ENCODE peak calls at places on chromosomes 1 and 21, in five cellular contexts. One of them, this sample, is unnamed.
A peak's percentile ranks its signal among the peaks of the same experiment; 100 is the strongest.

GRCh38 chr1:31785020-31785946 is 21.1 kb upstream of the ADGRB2 start:
- DNase-seq in HuH-7: no peak
- DNase-seq in retina: no peak
- DNase-seq in stimulated activated CD8-positive, alpha-beta memory T cell treated with anti-CD3 and anti-CD28 coated beads, Interleukin-15, amount 100 ng/mL, for 1 hour: no peak
- DNase-seq in fibroblast of the aortic adventitia: no peak
- DNase-seq in this sample: no peak

GRCh38 chr1:24849653-24850295 is 80.3 kb downstream of the RUNX3 start:
- DNase-seq in fibroblast of the aortic adventitia: peak; percentile 39
- DNase-seq in stimulated activated CD8-positive, alpha-beta memory T cell treated with anti-CD3 and anti-CD28 coated beads, Interleukin-15, amount 100 ng/mL, for 1 hour: no peak
- DNase-seq in retina: peak; percentile 56
- DNase-seq in HuH-7: no peak
- DNase-seq in this sample: no peak

GRCh38 chr1:61005572-61006386 is 76.6 kb upstream of the NFIA start:
- DNase-seq in fibroblast of the aortic adventitia: no peak
- DNase-seq in retina: peak; percentile 63
- DNase-seq in stimulated activated CD8-positive, alpha-beta memory T cell treated with anti-CD3 and anti-CD28 coated beads, Interleukin-15, amount 100 ng/mL, for 1 hour: no peak
- DNase-seq in HuH-7: no peak
- DNase-seq in this sample: no peak

GRCh38 chr1:95366498-95366897 is 132.5 kb downstream of the RWDD3 start:
- DNase-seq in retina: no peak
- DNase-seq in HuH-7: no peak
- DNase-seq in stimulated activated CD8-positive, alpha-beta memory T cell treated with anti-CD3 and anti-CD28 coated beads, Interleukin-15, amount 100 ng/mL, for 1 hour: no peak
- DNase-seq in fibroblast of the aortic adventitia: no peak
- DNase-seq in this sample: no peak

GRCh38 chr1:109530457-109531204 is 9.0 kb upstream of the GPR61 start:
- DNase-seq in retina: no peak
- DNase-seq in stimulated activated CD8-positive, alpha-beta memory T cell treated with anti-CD3 and anti-CD28 coated beads, Interleukin-15, amount 100 ng/mL, for 1 hour: no peak
- DNase-seq in HuH-7: no peak
- DNase-seq in fibroblast of the aortic adventitia: no peak
- DNase-seq in this sample: no peak

GRCh38 chr1:170593612-170594011 is 61.6 kb downstream of the GORAB start:
- DNase-seq in retina: no peak
- DNase-seq in HuH-7: no peak
- DNase-seq in fibroblast of the aortic adventitia: peak; percentile 26
- DNase-seq in stimulated activated CD8-positive, alpha-beta memory T cell treated with anti-CD3 and anti-CD28 coated beads, Interleukin-15, amount 100 ng/mL, for 1 hour: no peak
- DNase-seq in this sample: no peak

GRCh38 chr21:45320261-45320990 is 32.7 kb upstream of the POFUT2 start:
- DNase-seq in fibroblast of the aortic adventitia: no peak
- DNase-seq in retina: peak; percentile 29
- DNase-seq in stimulated activated CD8-positive, alpha-beta memory T cell treated with anti-CD3 and anti-CD28 coated beads, Interleukin-15, amount 100 ng/mL, for 1 hour: no peak
- DNase-seq in HuH-7: no peak
- DNase-seq in this sample: no peak

GRCh38 chr1:243748706-243749283 is 101.2 kb downstream of the AKT3 start:
- DNase-seq in HuH-7: peak; percentile 65
- DNase-seq in stimulated activated CD8-positive, alpha-beta memory T cell treated with anti-CD3 and anti-CD28 coated beads, Interleukin-15, amount 100 ng/mL, for 1 hour: no peak
- DNase-seq in retina: no peak
- DNase-seq in fibroblast of the aortic adventitia: peak; percentile 89
- DNase-seq in this sample: no peak

GRCh38 chr1:204754821-204755220 is 69.3 kb upstream of the LRRN2 start:
- DNase-seq in stimulated activated CD8-positive, alpha-beta memory T cell treated with anti-CD3 and anti-CD28 coated beads, Interleukin-15, amount 100 ng/mL, for 1 hour: no peak
- DNase-seq in HuH-7: no peak
- DNase-seq in fibroblast of the aortic adventitia: no peak
- DNase-seq in retina: no peak
- DNase-seq in this sample: no peak

GRCh38 chr1:42369471-42369870 is 11.1 kb upstream of the RIMKLA start:
- DNase-seq in retina: no peak
- DNase-seq in fibroblast of the aortic adventitia: no peak
- DNase-seq in HuH-7: no peak
- DNase-seq in stimulated activated CD8-positive, alpha-beta memory T cell treated with anti-CD3 and anti-CD28 coated beads, Interleukin-15, amount 100 ng/mL, for 1 hour: no peak
- DNase-seq in this sample: no peak

GRCh38 chr1:49651136-49651535 is 372.6 kb downstream of the AGBL4 start:
- DNase-seq in fibroblast of the aortic adventitia: no peak
- DNase-seq in stimulated activated CD8-positive, alpha-beta memory T cell treated with anti-CD3 and anti-CD28 coated beads, Interleukin-15, amount 100 ng/mL, for 1 hour: no peak
- DNase-seq in HuH-7: no peak
- DNase-seq in retina: no peak
- DNase-seq in this sample: no peak

GRCh38 chr1:206846475-206846874 is 18.9 kb upstream of the IL20 start:
- DNase-seq in fibroblast of the aortic adventitia: no peak
- DNase-seq in HuH-7: no peak
- DNase-seq in stimulated activated CD8-positive, alpha-beta memory T cell treated with anti-CD3 and anti-CD28 coated beads, Interleukin-15, amount 100 ng/mL, for 1 hour: no peak
- DNase-seq in retina: no peak
- DNase-seq in this sample: no peak

GRCh38 chr1:58047265-58047858 is 499.2 kb downstream of the OMA1 start:
- DNase-seq in retina: peak; percentile 47
- DNase-seq in HuH-7: peak; percentile 61
- DNase-seq in stimulated activated CD8-positive, alpha-beta memory T cell treated with anti-CD3 and anti-CD28 coated beads, Interleukin-15, amount 100 ng/mL, for 1 hour: no peak
- DNase-seq in fibroblast of the aortic adventitia: no peak
- DNase-seq in this sample: no peak

GRCh38 chr1:24699628-24700027 is 45.6 kb upstream of the CLIC4 start:
- DNase-seq in stimulated activated CD8-positive, alpha-beta memory T cell treated with anti-CD3 and anti-CD28 coated beads, Interleukin-15, amount 100 ng/mL, for 1 hour: no peak
- DNase-seq in fibroblast of the aortic adventitia: no peak
- DNase-seq in HuH-7: no peak
- DNase-seq in retina: no peak
- DNase-seq in this sample: no peak

GRCh38 chr1:192436441-192437078 is 119.8 kb downstream of the RGS21 start:
- DNase-seq in stimulated activated CD8-positive, alpha-beta memory T cell treated with anti-CD3 and anti-CD28 coated beads, Interleukin-15, amount 100 ng/mL, for 1 hour: no peak
- DNase-seq in fibroblast of the aortic adventitia: no peak
- DNase-seq in retina: no peak
- DNase-seq in HuH-7: no peak
- DNase-seq in this sample: no peak

GRCh38 chr1:92480200-92480812 is 6.4 kb downstream of the GFI1 start:
- DNase-seq in fibroblast of the aortic adventitia: no peak
- DNase-seq in retina: peak; percentile 65
- DNase-seq in stimulated activated CD8-positive, alpha-beta memory T cell treated with anti-CD3 and anti-CD28 coated beads, Interleukin-15, amount 100 ng/mL, for 1 hour: no peak
- DNase-seq in HuH-7: no peak
- DNase-seq in this sample: no peak

GRCh38 chr1:89780721-89781120 is 40.1 kb upstream of the LRRC8D start:
- DNase-seq in stimulated activated CD8-positive, alpha-beta memory T cell treated with anti-CD3 and anti-CD28 coated beads, Interleukin-15, amount 100 ng/mL, for 1 hour: no peak
- DNase-seq in retina: no peak
- DNase-seq in fibroblast of the aortic adventitia: peak; percentile 59
- DNase-seq in HuH-7: no peak
- DNase-seq in this sample: no peak

GRCh38 chr1:56073614-56074356 is 505.6 kb downstream of the PLPP3 start:
- DNase-seq in HuH-7: no peak
- DNase-seq in fibroblast of the aortic adventitia: peak; percentile 99
- DNase-seq in stimulated activated CD8-positive, alpha-beta memory T cell treated with anti-CD3 and anti-CD28 coated beads, Interleukin-15, amount 100 ng/mL, for 1 hour: no peak
- DNase-seq in retina: no peak
- DNase-seq in this sample: no peak

GRCh38 chr1:197958861-197959260 is 41.7 kb downstream of the LHX9 start:
- DNase-seq in HuH-7: no peak
- DNase-seq in fibroblast of the aortic adventitia: no peak
- DNase-seq in stimulated activated CD8-positive, alpha-beta memory T cell treated with anti-CD3 and anti-CD28 coated beads, Interleukin-15, amount 100 ng/mL, for 1 hour: no peak
- DNase-seq in retina: no peak
- DNase-seq in this sample: no peak

GRCh38 chr21:41133896-41134522 is 34.0 kb upstream of the BACE2 start:
- DNase-seq in stimulated activated CD8-positive, alpha-beta memory T cell treated with anti-CD3 and anti-CD28 coated beads, Interleukin-15, amount 100 ng/mL, for 1 hour: no peak
- DNase-seq in HuH-7: peak; percentile 56
- DNase-seq in fibroblast of the aortic adventitia: peak; percentile 58
- DNase-seq in retina: peak; percentile 48
- DNase-seq in this sample: no peak

GRCh38 chr21:14609274-14609673 is 63.2 kb upstream of the SAMSN1 start:
- DNase-seq in HuH-7: no peak
- DNase-seq in stimulated activated CD8-positive, alpha-beta memory T cell treated with anti-CD3 and anti-CD28 coated beads, Interleukin-15, amount 100 ng/mL, for 1 hour: no peak
- DNase-seq in fibroblast of the aortic adventitia: no peak
- DNase-seq in retina: no peak
- DNase-seq in this sample: no peak

GRCh38 chr21:36584980-36585940 is 105.3 kb upstream of the CLDN14 start:
- DNase-seq in HuH-7: no peak
- DNase-seq in stimulated activated CD8-positive, alpha-beta memory T cell treated with anti-CD3 and anti-CD28 coated beads, Interleukin-15, amount 100 ng/mL, for 1 hour: no peak
- DNase-seq in fibroblast of the aortic adventitia: no peak
- DNase-seq in retina: no peak
- DNase-seq in this sample: no peak

GRCh38 chr1:87305762-87306161 is 22.9 kb upstream of the LMO4 start:
- DNase-seq in stimulated activated CD8-positive, alpha-beta memory T cell treated with anti-CD3 and anti-CD28 coated beads, Interleukin-15, amount 100 ng/mL, for 1 hour: no peak
- DNase-seq in retina: peak; percentile 33
- DNase-seq in HuH-7: no peak
- DNase-seq in fibroblast of the aortic adventitia: peak; percentile 45
- DNase-seq in this sample: no peak

GRCh38 chr1:20383631-20384030 is 93.0 kb downstream of the VWA5B1 start:
- DNase-seq in fibroblast of the aortic adventitia: no peak
- DNase-seq in stimulated activated CD8-positive, alpha-beta memory T cell treated with anti-CD3 and anti-CD28 coated beads, Interleukin-15, amount 100 ng/mL, for 1 hour: no peak
- DNase-seq in retina: no peak
- DNase-seq in HuH-7: no peak
- DNase-seq in this sample: no peak

This sample was measured in activated gamma-delta T cell treated with anti-CD3 and anti-CD28 coated beads, Interleukin-2, amount 50 U/mL, for 16 hours.